ENCODE peak calls at places on chromosomes 13 and 19, in nine cellular contexts. P, U, I, S, T, H, V, C and R are unnamed samples.
A peak's percentile ranks its signal among the peaks of the same experiment; 100 is the strongest.

GRCh38 chr19:48878219-48879024 is 6.2 kb downstream of the PPP1R15A start:
- DNase-seq in P (no peak), U (no peak), I (peak; percentile 44), S (no peak), T (no peak), H (no peak), V (peak; percentile 81), C (no peak), R (no peak)

GRCh38 chr13:66400292-66400691 is 829.8 kb downstream of the PCDH9 start:
- DNase-seq in P (no peak), U (no peak), I (no peak), S (no peak), T (no peak), H (no peak), V (no peak), C (no peak), R (no peak)

GRCh38 chr19:611506-611869 is 21.8 kb downstream of the HCN2 start:
- DNase-seq in P (no peak), U (no peak), I (peak; percentile 99), S (no peak), T (peak; percentile 32), H (no peak), V (no peak), C (no peak), R (no peak)

GRCh38 chr19:3404324-3405260 is 38.2 kb downstream of the NFIC start:
- DNase-seq in P (peak; percentile 89), U (peak; percentile 66), I (peak; percentile 83), S (peak; percentile 75), T (no peak), H (no peak), V (peak; percentile 96), C (no peak), R (no peak)

GRCh38 chr19:47663911-47664771 is 49.1 kb upstream of the EHD2 start:
- DNase-seq in P (no peak), U (peak; percentile 69), I (peak; percentile 99), S (peak; percentile 86), T (no peak), H (no peak), V (peak; percentile 90), C (no peak), R (no peak)

GRCh38 chr13:98141509-98141908 is 1.4 kb upstream of the FARP1 start:
- DNase-seq in P (no peak), U (no peak), I (no peak), S (no peak), T (no peak), H (peak; percentile 12), V (no peak), C (no peak), R (no peak)

GRCh38 chr13:39506559-39507390 is 96.2 kb downstream of the LHFPL6 start:
- DNase-seq in P (no peak), U (no peak), I (peak; percentile 39), S (no peak), T (no peak), H (no peak), V (no peak), C (no peak), R (no peak)

GRCh38 chr19:34341935-34342680 is 22.9 kb upstream of the GPI start:
- DNase-seq in P (no peak), U (no peak), I (no peak), S (no peak), T (no peak), H (no peak), V (no peak), C (no peak), R (no peak)

GRCh38 chr13:43861863-43862262 is 17.7 kb downstream of the CCDC122 start:
- DNase-seq in P (no peak), U (no peak), I (no peak), S (no peak), T (no peak), H (no peak), V (no peak), C (no peak), R (no peak)

GRCh38 chr19:48468806-48469055 is 438 bp upstream of the CYTH2 start:
- DNase-seq in P (no peak), U (no peak), I (no peak), S (no peak), T (no peak), H (no peak), V (no peak), C (no peak), R (no peak)

GRCh38 chr13:35961002-35961401 is 170.2 kb downstream of the DCLK1 start:
- DNase-seq in P (no peak), U (no peak), I (peak; percentile 14), S (no peak), T (no peak), H (no peak), V (no peak), C (no peak), R (no peak)

GRCh38 chr13:35963982-35964665 is 167.1 kb downstream of the DCLK1 start:
- DNase-seq in P (no peak), U (no peak), I (no peak), S (no peak), T (no peak), H (no peak), V (no peak), C (no peak), R (no peak)

GRCh38 chr13:35964764-35965163 is 166.4 kb downstream of the DCLK1 start:
- DNase-seq in P (no peak), U (no peak), I (no peak), S (no peak), T (no peak), H (no peak), V (no peak), C (no peak), R (no peak)

GRCh38 chr13:35957996-35958395 is 173.2 kb downstream of the DCLK1 start:
- DNase-seq in P (no peak), U (no peak), I (no peak), S (no peak), T (no peak), H (no peak), V (no peak), C (no peak), R (no peak)

GRCh38 chr13:35961461-35962220 is 169.5 kb downstream of the DCLK1 start:
- DNase-seq in P (no peak), U (no peak), I (no peak), S (no peak), T (no peak), H (no peak), V (no peak), C (no peak), R (no peak)
- TF ChIP-seq CTCF in P (peak; percentile 24), U (peak; percentile 10), I (peak; percentile 27), S (no peak), T (no peak), H (peak; percentile 8), V (peak; percentile 50), C (no peak), R (no peak)

GRCh38 chr13:42330991-42331390 is 59.0 kb downstream of the AKAP11 start:
- DNase-seq in P (no peak), U (no peak), I (no peak), S (no peak), T (no peak), H (no peak), V (no peak), C (no peak), R (no peak)

GRCh38 chr13:42337808-42338600 is 66.1 kb downstream of the AKAP11 start:
- DNase-seq in P (no peak), U (no peak), I (no peak), S (no peak), T (no peak), H (no peak), V (no peak), C (no peak), R (no peak)

GRCh38 chr13:42334329-42334706 is 62.4 kb downstream of the AKAP11 start:
- DNase-seq in P (no peak), U (no peak), I (no peak), S (no peak), T (no peak), H (no peak), V (no peak), C (no peak), R (peak; percentile 9)

GRCh38 chr13:42329239-42329638 is 57.3 kb downstream of the AKAP11 start:
- DNase-seq in P (no peak), U (no peak), I (no peak), S (no peak), T (no peak), H (no peak), V (no peak), C (no peak), R (no peak)

GRCh38 chr13:42333613-42334328 is 61.8 kb downstream of the AKAP11 start:
- DNase-seq in P (no peak), U (no peak), I (peak; percentile 10), S (no peak), T (no peak), H (peak; percentile 62), V (no peak), C (no peak), R (peak; percentile 54)
- TF ChIP-seq CTCF in P (no peak), U (peak; percentile 33), I (peak; percentile 56), S (no peak), T (peak; percentile 58), H (peak; percentile 64), V (no peak), C (no peak), R (peak; percentile 81)

DNA sequence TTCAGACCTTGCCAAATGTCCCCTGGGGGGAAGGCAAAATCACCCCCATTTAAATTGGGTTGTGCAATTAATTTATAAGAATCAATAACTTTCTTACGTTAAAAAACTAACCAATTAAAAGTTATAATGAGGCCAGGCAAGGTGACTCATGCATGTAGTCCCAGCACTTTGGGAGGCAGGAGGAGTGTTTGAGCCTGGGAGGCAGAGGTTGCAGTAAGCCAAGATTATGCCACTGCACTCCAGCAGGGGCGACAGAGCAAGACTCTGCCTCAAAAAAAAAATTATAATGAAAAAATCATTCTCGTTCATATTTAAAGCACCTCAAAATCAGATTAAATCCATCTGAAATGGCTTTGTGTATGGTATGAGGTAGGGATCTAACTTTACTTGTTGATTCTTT is 18.4 kb upstream of the SIGLEC14 start:
- DNase-seq in P (no peak), U (no peak), I (no peak), S (no peak), T (no peak), H (no peak), V (no peak), C (no peak), R (no peak)
- TF ChIP-seq CTCF in P (no peak), U (no peak), I (no peak), S (no peak), T (no peak), H (no peak), V (no peak), C (no peak), R (no peak)

GRCh38 chr19:10549733-10550132 is 6.0 kb downstream of the ATG4D start:
- DNase-seq in P (no peak), U (no peak), I (no peak), S (no peak), T (no peak), H (no peak), V (no peak), C (no peak), R (no peak)

GRCh38 chr19:10550336-10550735 is 6.6 kb downstream of the ATG4D start:
- DNase-seq in P (no peak), U (no peak), I (no peak), S (no peak), T (no peak), H (no peak), V (no peak), C (no peak), R (peak; percentile 52)

GRCh38 chr19:10552596-10553053 is 8.9 kb downstream of the ATG4D start:
- DNase-seq in P (no peak), U (no peak), I (no peak), S (no peak), T (no peak), H (no peak), V (no peak), C (no peak), R (peak; percentile 46)

GRCh38 chr19:10553087-10553667 is 9.5 kb downstream of the ATG4D start:
- DNase-seq in P (no peak), U (no peak), I (no peak), S (no peak), T (no peak), H (no peak), V (no peak), C (no peak), R (peak; percentile 32)

GRCh38 chr19:10551698-10552301 is 8.1 kb downstream of the ATG4D start:
- DNase-seq in P (no peak), U (peak; percentile 46), I (no peak), S (no peak), T (no peak), H (no peak), V (no peak), C (no peak), R (peak; percentile 30)
- TF ChIP-seq CTCF in P (peak; percentile 8), U (no peak), I (no peak), S (no peak), T (no peak), H (no peak), V (no peak), C (no peak), R (peak; percentile 22)